ENCODE peak calls at places on chromosomes 5 and 9, in five cellular contexts. P is fibroblast of lung, Q is heart left ventricle, C is brain microvascular endothelial cell, U is H1. D is an unnamed sample. For H3K36me3, the result is how much of the 10 kb centered on the place peaks cover.

GRCh38 chr9:129208191-129209091 is 30.4 kb upstream of the IER5L start:
- DNase-seq in P (no peak), Q (no peak), U (peak), C (no peak), D (no peak)

GRCh38 chr5:131406076-131406475 is 142.2 kb downstream of the CDC42SE2 start:
- DNase-seq in U (no peak), Q (no peak), P (no peak), C (no peak), D (no peak)

GRCh38 chr9:115616666-115617239 is 498.8 kb upstream of the TNC start:
- DNase-seq in U (no peak), Q (no peak), P (no peak), C (no peak), D (no peak)

GRCh38 chr5:15499528-15500325 is at the start of gene FBXL7:
- DNase-seq in P (peak), Q (peak), U (peak), C (peak), D (no peak)

GRCh38 chr9:126132751-126133150 is 193.9 kb upstream of the MVB12B start:
- DNase-seq in U (no peak), P (no peak), C (no peak), Q (no peak), D (no peak)

GRCh38 chr9:6444108-6444507 is 31.1 kb downstream of the UHRF2 start:
- DNase-seq in P (no peak), C (no peak), Q (no peak), U (no peak), D (no peak)

GRCh38 chr5:119411935-119412623 is 40.2 kb upstream of the HSD17B4 start:
- DNase-seq in C (peak), P (peak), Q (peak), U (no peak), D (peak)

GRCh38 chr5:60945760-60946253 is 802 bp downstream of the NDUFAF2 start:
- DNase-seq in P (peak), C (peak), Q (peak), U (no peak), D (peak)

GRCh38 chr9:2299156-2299842 is 284.2 kb downstream of the SMARCA2 start:
- DNase-seq in P (no peak), C (no peak), U (no peak), Q (no peak), D (no peak)

GRCh38 chr9:79140751-79141150 is 431.0 kb upstream of the TLE4 start:
- DNase-seq in Q (no peak), U (no peak), C (no peak), P (no peak), D (no peak)

GRCh38 chr5:146607663-146608315 is 91.8 kb upstream of the GPR151 start:
- DNase-seq in C (no peak), U (no peak), P (peak), Q (no peak), D (no peak)

GRCh38 chr5:151581841-151582583 is 9.1 kb downstream of the FAT2 start:
- DNase-seq in Q (no peak), C (no peak), P (no peak), U (no peak), D (no peak)

DNA sequence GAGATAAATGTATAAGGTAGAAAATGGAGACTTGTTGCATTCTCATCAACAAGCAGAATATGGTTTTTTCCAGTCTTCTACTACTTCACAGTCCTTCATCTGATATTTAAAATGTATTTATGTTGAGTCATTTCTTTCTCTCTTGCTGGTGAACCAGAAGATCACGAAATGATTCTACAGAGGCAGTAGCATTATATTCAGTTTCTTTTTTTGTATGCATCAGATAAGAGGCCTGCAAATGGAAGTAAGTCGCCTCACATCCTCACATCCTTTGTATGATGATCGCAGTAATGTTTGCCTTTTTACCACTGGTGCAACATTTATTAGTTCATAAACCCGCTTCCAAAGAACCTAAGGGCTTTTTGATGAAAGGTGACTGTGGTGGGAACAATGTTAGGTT is 22.1 kb upstream of the IL13 start:
- DNase-seq in P (no peak), U (no peak), Q (no peak), C (no peak), D (no peak)
- H3K36me3 ChIP-seq in P (under half), U (under half), Q (under half), C (under half), D (under half)

DNA sequence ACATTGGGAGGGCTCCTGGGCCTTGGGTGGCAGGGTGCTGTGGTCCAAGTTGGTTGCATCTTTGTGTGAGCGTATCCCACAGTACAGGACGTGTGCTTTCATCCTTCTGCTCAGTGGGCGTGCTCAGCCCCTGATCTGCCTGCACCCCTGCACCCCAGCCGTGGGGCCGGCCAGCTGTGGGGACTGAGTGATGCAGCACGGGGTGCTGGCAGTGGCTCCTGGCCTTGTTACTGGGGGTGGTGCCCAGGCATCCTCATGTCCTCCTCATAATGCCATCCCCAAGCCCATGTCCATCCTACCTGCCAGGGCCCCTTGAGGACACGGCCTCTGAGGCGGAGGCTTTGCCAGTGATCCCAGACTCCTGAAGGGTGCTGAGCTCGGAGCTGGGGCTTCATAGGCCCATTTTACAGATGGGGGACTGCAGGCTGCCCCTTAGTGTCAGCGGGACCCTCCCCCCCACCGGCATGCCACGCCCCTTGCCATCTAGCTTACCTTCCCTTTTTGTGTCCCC is 100.7 kb downstream of the PHF2 start:
- DNase-seq in C (no peak), Q (no peak), P (no peak), U (no peak), D (no peak)
- H3K36me3 ChIP-seq in C (under half), Q (under half), P (under half), U (under half), D (under half)

GRCh38 chr9:22654833-22655232 is 208.2 kb downstream of the DMRTA1 start:
- DNase-seq in Q (no peak), P (peak), U (no peak), C (no peak), D (no peak)

GRCh38 chr9:22649384-22649783 is 202.8 kb downstream of the DMRTA1 start:
- DNase-seq in P (peak), C (no peak), Q (no peak), U (no peak), D (no peak)

GRCh38 chr9:22645893-22646292 is 199.3 kb downstream of the DMRTA1 start:
- DNase-seq in C (no peak), Q (no peak), P (peak), U (no peak), D (no peak)

DNA sequence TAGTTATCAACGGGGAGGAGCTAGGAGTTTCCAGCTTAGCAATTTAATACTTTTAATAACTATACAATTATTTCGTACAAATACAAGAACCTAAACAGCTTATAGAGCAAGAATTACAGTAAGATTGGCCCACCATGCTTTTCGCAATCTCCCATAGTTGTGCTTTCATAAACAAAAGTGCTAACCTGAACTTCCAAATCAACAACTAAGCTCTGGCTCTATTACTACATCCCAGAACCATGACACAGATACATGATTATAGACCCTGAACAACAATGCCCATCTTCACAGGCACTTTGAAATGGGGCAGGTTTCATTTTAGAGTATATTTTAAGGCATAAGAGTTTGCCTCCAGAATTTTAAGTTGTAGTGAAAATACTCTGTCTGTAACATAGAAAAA is 203.5 kb downstream of the DMRTA1 start:
- DNase-seq in Q (no peak), P (no peak), C (no peak), U (no peak), D (no peak)
- H3K36me3 ChIP-seq in Q (under half), P (under half), C (under half), U (under half), D (under half)

DNA sequence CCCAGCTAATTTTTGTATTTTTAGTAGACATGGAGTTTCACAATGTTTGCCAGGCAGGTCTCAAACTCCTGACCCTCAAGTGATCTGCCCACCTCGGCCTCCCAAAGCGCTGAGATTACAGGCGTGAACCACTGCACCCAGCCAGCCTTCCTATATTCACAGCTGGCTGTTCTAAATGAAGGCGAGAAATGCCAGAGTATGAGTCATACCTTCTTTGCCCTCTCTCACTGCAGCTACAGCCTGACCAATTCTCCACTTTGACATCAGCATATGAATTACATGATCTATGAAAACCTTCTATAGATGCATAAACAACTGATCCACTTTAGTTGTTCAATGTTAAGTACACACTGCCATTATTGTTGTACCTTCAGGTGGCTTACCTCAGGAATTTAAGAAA is 14.5 kb downstream of the APTX start:
- DNase-seq in Q (no peak), U (no peak), C (peak), P (peak), D (no peak)
- H3K36me3 ChIP-seq in Q (under half), U (half or more), C (under half), P (under half), D (under half)